ENCODE peak calls at places on chromosomes 16 and 17, in five cellular contexts. U, N, C, M and Z are unnamed samples.

GRCh38 chr16:65763640-65764305 is 602.7 kb upstream of the CDH5 start:
- DNase-seq in U (no peak), N (no peak), C (no peak), M (no peak), Z (no peak)

GRCh38 chr16:2426941-2427361 is 2.3 kb upstream of the CCNF start:
- DNase-seq in U (no peak), N (no peak), C (no peak), M (no peak), Z (no peak)

GRCh38 chr16:30927789-30928378 is 4.5 kb downstream of the FBXL19 start:
- DNase-seq in U (peak), N (no peak), C (no peak), M (peak), Z (peak)

GRCh38 chr16:3536851-3537250 is 36.0 kb downstream of the CLUAP1 start:
- DNase-seq in U (no peak), N (no peak), C (no peak), M (no peak), Z (no peak)

GRCh38 chr16:83972256-83973008 is 4.4 kb downstream of the NECAB2 start:
- DNase-seq in U (no peak), N (no peak), C (no peak), M (no peak), Z (no peak)

GRCh38 chr17:68489919-68490318 is 22.3 kb upstream of the PRKAR1A start:
- DNase-seq in U (no peak), N (no peak), C (no peak), M (no peak), Z (no peak)

GRCh38 chr17:37488009-37488604 is 1.6 kb upstream of the DUSP14 start:
- DNase-seq in U (no peak), N (no peak), C (no peak), M (peak), Z (peak)

GRCh38 chr17:11268176-11268575 is 27.2 kb downstream of the SHISA6 start:
- DNase-seq in U (no peak), N (no peak), C (no peak), M (no peak), Z (no peak)

GRCh38 chr16:12268602-12269001 is 292.1 kb downstream of the SNX29 start:
- DNase-seq in U (no peak), N (no peak), C (no peak), M (no peak), Z (no peak)

GRCh38 chr16:2715519-2715918 is 4.5 kb downstream of the PRSS27 start:
- DNase-seq in U (peak), N (no peak), C (peak), M (peak), Z (peak)

GRCh38 chr17:63433746-63434591 is 12.1 kb downstream of the CYB561 start:
- DNase-seq in U (peak), N (peak), C (peak), M (peak), Z (no peak)

GRCh38 chr16:84503751-84504395 is 586 bp downstream of the MEAK7 start:
- DNase-seq in U (no peak), N (no peak), C (no peak), M (no peak), Z (no peak)

GRCh38 chr17:6420173-6420641 is 14.7 kb downstream of the AIPL1 start:
- DNase-seq in U (no peak), N (no peak), C (no peak), M (peak), Z (peak)

GRCh38 chr17:48215583-48216139 is 108.1 kb downstream of the SNX11 start:
- DNase-seq in U (no peak), N (no peak), C (no peak), M (peak), Z (peak)

GRCh38 chr17:37273419-37274051 is 102.2 kb upstream of the C17orf78 start:
- DNase-seq in U (no peak), N (no peak), C (no peak), M (peak), Z (peak)

GRCh38 chr16:76913046-76913445 is 277.9 kb upstream of the MON1B start:
- DNase-seq in U (no peak), N (no peak), C (no peak), M (no peak), Z (no peak)

GRCh38 chr16:12958366-12958765 is 57.0 kb downstream of the SHISA9 start:
- DNase-seq in U (no peak), N (no peak), C (no peak), M (no peak), Z (no peak)

GRCh38 chr17:5282639-5283217 is 644 bp downstream of the RABEP1 start:
- DNase-seq in U (peak), N (no peak), C (no peak), M (peak), Z (peak)

GRCh38 chr16:2335286-2335895 is 5.1 kb downstream of the ABCA3 start:
- DNase-seq in U (no peak), N (no peak), C (no peak), M (no peak), Z (no peak)

GRCh38 chr17:522912-523311 is 170.3 kb upstream of the RPH3AL start:
- DNase-seq in U (no peak), N (no peak), C (no peak), M (no peak), Z (peak)

GRCh38 chr16:89658221-89658879 is 714 bp downstream of the SPATA33 start:
- DNase-seq in U (no peak), N (no peak), C (no peak), M (no peak), Z (no peak)

GRCh38 chr17:11324846-11325420 is 83.9 kb downstream of the SHISA6 start:
- DNase-seq in U (no peak), N (no peak), C (no peak), M (no peak), Z (no peak)

GRCh38 chr16:4477966-4478365 is 1.8 kb downstream of the HMOX2 start:
- DNase-seq in U (no peak), N (no peak), C (no peak), M (no peak), Z (peak)

GRCh38 chr16:64933890-64934289 is 188.0 kb downstream of the CDH11 start:
- DNase-seq in U (no peak), N (no peak), C (no peak), M (no peak), Z (no peak)

GRCh38 chr17:7549401-7550055 is 670 bp downstream of the TNFSF12 start:
- DNase-seq in U (no peak), N (no peak), C (no peak), M (no peak), Z (no peak)

GRCh38 chr16:85528528-85529387 is 84.4 kb upstream of the GSE1 start:
- DNase-seq in U (no peak), N (no peak), C (no peak), M (no peak), Z (peak)

GRCh38 chr16:1102921-1103648 is 7.0 kb upstream of the C1QTNF8 start:
- DNase-seq in U (peak), N (no peak), C (peak), M (peak), Z (peak)

GRCh38 chr16:351804-352520 is 561 bp downstream of the AXIN1 start:
- DNase-seq in U (no peak), N (no peak), C (no peak), M (no peak), Z (peak)

GRCh38 chr17:48106802-48107136 is 797 bp upstream of the SNX11 start:
- DNase-seq in U (no peak), N (no peak), C (no peak), M (no peak), Z (no peak)

GRCh38 chr17:63834431-63835166 is 7.1 kb upstream of the FTSJ3 start:
- DNase-seq in U (no peak), N (peak), C (no peak), M (peak), Z (peak)

GRCh38 chr17:49229805-49230600 is 584 bp downstream of the PHOSPHO1 start:
- DNase-seq in U (no peak), N (no peak), C (no peak), M (peak), Z (peak)

GRCh38 chr17:72118588-72119279 is 2.1 kb upstream of the SOX9 start:
- DNase-seq in U (no peak), N (peak), C (no peak), M (peak), Z (peak)
- TF ChIP-seq CTCF in U (no peak), N (peak), C (no peak), M (peak), Z (peak)

DNA sequence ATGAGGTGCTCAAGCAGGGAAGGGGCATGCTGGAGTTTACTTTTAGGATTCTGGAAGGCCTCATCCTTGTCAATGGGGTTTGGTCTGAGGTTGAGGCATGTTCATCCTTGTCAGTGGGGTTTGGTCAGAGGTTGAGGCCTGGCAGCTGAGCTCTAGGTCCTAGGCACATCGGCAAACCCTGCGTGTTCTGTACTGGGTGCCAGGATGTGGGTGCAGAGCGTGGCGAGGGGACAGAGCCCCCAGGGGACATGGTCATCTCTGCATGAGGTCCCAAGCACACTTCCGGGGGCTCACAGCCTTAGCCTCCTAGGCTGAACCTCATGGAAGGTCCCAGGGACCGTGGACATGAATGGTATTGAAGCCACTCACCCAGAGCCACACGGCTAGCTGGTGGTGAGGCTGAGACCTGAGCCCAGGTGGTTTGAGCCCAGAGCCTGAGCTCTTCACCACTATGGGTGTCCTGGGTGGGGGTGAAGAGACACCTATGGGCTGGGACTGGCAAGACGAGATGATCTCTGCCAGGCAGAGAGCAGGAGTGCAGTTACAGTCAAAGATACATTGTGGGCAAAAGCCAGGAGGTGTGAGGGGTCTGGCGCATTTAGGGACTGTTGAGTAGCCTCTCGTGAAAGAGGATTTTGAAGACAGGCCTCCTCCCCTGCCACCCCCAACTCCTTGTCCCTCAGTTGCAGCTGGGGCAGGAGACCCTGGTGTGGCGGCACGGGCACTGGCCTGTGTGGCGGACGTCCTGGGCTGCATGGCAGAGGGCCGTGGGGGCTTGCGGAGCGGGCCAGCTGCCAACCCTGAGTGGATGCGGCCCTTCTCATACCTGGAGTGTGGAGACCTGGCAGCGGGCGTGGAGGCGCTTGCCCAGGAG is 19.3 kb downstream of the FCSK start:
- DNase-seq in U (no peak), N (no peak), C (no peak), M (no peak), Z (no peak)
- TF ChIP-seq CTCF in U (no peak), N (no peak), C (no peak), M (no peak), Z (no peak)

DNA sequence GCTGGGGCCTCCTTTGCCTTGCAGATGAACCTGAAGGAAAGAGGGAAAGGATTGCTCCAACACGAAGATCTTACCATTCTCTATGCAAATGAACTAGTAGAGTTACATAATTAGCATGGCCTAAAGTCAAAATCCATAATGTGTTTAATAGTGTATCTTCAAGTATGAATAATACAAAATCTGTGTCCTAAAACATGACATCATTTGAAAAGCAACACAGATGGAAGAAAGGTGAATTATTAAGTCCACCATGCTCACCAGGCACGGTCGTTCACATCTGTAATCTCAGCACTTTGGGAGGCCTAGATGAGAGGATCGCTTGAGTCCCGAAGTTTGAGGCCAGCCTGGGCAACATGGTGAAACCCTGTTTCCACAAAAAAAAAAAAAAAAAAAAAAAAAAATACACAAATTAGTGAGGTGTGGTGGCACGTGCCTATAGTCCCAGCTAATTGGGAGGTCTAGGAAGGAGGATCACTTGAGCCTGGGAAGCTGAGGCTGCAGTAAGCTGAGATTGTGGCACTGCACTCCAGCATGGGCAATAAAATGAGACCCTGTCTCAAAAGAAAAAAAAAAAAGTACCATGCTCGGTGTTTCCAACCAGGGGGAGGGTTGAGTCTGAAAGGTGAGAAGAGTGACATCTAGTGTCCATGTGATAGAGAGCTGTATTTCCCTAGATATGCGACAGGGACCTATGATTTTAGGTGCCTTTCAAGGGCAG is 6.4 kb downstream of the VWA3A start:
- DNase-seq in U (no peak), N (no peak), C (no peak), M (peak), Z (peak)
- TF ChIP-seq CTCF in U (no peak), N (peak), C (no peak), M (peak), Z (peak)

GRCh38 chr16:72927199-72928088 is 120.5 kb downstream of the ZFHX3 start:
- DNase-seq in U (no peak), N (no peak), C (no peak), M (peak), Z (no peak)
- TF ChIP-seq CTCF in U (no peak), N (no peak), C (no peak), M (peak), Z (peak)

DNA sequence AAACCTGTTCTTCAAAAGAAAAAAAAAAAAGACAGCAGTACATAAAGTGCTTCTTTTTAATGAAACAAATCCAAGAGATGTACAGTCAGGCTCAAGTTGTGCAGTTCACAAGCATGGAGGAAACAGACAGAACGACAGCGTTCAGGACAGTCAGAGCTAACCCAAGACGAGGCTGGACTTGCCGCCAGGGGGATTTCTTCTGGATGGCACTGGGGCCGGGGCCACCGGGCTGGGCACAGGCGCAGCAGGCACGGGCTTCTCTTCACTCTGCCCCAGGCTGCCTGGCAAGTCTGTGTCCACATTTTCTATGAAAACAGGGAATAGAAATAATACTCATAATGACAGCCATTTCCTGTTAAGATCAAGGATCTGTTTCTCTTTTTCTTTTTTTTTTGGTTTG is 4.4 kb upstream of the NT5C start:
- DNase-seq in U (no peak), N (no peak), C (no peak), M (no peak), Z (no peak)
- TF ChIP-seq CTCF in U (no peak), N (no peak), C (no peak), M (no peak), Z (no peak)

GRCh38 chr17:43324205-43324893 is 74.4 kb upstream of the ARL4D start:
- DNase-seq in U (no peak), N (no peak), C (no peak), M (no peak), Z (peak)
- TF ChIP-seq CTCF in U (no peak), N (peak), C (no peak), M (no peak), Z (peak)

GRCh38 chr16:50354082-50354481 is 14.7 kb downstream of the BRD7 start:
- DNase-seq in U (no peak), N (no peak), C (no peak), M (no peak), Z (no peak)
- TF ChIP-seq CTCF in U (no peak), N (no peak), C (no peak), M (no peak), Z (no peak)

GRCh38 chr16:57509231-57509923 is 23.1 kb upstream of the DOK4 start:
- DNase-seq in U (no peak), N (no peak), C (no peak), M (no peak), Z (no peak)

GRCh38 chr16:57505169-57505568 is 18.9 kb upstream of the DOK4 start:
- DNase-seq in U (no peak), N (no peak), C (no peak), M (no peak), Z (no peak)

GRCh38 chr16:57508084-57508425 is 21.8 kb upstream of the DOK4 start:
- DNase-seq in U (no peak), N (no peak), C (no peak), M (no peak), Z (no peak)

GRCh38 chr16:57510016-57510871 is 24.0 kb upstream of the DOK4 start:
- DNase-seq in U (no peak), N (no peak), C (no peak), M (no peak), Z (no peak)

DNA sequence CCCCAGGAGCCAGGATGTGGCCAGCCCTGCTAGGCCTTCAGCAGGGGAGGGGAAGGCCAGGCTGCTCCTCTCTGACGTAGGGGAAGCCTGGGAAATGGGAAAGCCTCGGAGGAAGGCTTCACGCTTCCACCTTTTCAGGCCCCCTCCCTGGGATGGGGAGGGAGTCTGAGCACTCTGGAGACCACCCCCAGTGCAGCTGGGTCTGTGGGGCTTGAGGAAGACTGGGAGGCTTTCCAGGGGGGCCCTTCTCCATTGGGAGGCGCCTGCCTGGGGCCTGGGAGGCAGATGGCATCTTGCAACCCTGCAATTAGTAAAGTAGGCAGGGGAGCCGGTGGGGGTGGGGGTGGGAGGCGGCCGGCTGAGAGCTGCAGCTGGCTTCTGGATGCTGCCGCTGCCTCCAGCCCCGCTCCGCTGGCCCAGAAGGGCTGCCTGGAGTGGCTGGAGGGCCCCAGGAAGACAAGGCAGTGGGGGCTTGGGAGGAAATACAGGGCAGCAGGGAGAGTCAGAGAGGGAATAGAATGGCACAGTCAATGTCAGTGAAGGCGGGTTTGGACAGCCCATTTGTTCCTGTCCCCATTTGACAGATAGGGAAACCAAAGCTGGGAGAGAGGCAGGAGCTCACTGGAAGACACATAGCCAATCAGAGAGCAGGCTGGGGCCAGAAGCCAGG is 21.3 kb upstream of the DOK4 start:
- DNase-seq in U (no peak), N (no peak), C (no peak), M (no peak), Z (peak)
- TF ChIP-seq CTCF in U (no peak), N (no peak), C (no peak), M (no peak), Z (no peak)